ENCODE peak calls at places on chromosomes 3 and 15, in four cellular contexts. V is H1, F is K562, M is GM12878. L is an unnamed sample.

GRCh38 chr3:45009868-45010267 is 16.2 kb upstream of the CLEC3B start:
- DNase-seq in V (no peak), F (no peak), M (no peak), L (no peak)

GRCh38 chr3:160486459-160486869 is 36.9 kb upstream of the TRIM59 start:
- DNase-seq in V (no peak), F (no peak), M (no peak), L (peak; percentile 15)

GRCh38 chr3:196537319-196537984 is 22.3 kb upstream of the SMCO1 start:
- DNase-seq in V (peak; percentile 83), F (peak; percentile 38), M (no peak), L (no peak)

GRCh38 chr3:66427951-66428350 is 72.9 kb downstream of the LRIG1 start:
- DNase-seq in V (no peak), F (no peak), M (no peak), L (no peak)

GRCh38 chr15:51499379-51499976 is 123.1 kb downstream of the DMXL2 start:
- DNase-seq in V (no peak), F (peak; percentile 22), M (no peak), L (peak; percentile 43)

GRCh38 chr15:61275901-61276300 is 46.8 kb upstream of the RORA start:
- DNase-seq in V (no peak), F (no peak), M (no peak), L (no peak)

GRCh38 chr3:73624363-73625123 is at the start of gene PDZRN3:
- DNase-seq in V (peak; percentile 86), F (no peak), M (no peak), L (no peak)

GRCh38 chr15:49734831-49735508 is 114.1 kb downstream of the DTWD1 start:
- DNase-seq in V (no peak), F (no peak), M (no peak), L (no peak)

GRCh38 chr3:188416041-188416440 is 262.1 kb downstream of the LPP start:
- DNase-seq in V (no peak), F (no peak), M (no peak), L (no peak)

GRCh38 chr3:129552287-129553050 is 9.5 kb downstream of the H1-8 start:
- DNase-seq in V (no peak), F (no peak), M (no peak), L (no peak)

GRCh38 chr3:45794177-45794560 is 2.2 kb downstream of the SLC6A20 start:
- DNase-seq in V (no peak), F (no peak), M (no peak), L (no peak)

GRCh38 chr3:171805687-171806086 is 4.6 kb downstream of the PLD1 start:
- DNase-seq in V (no peak), F (no peak), M (no peak), L (no peak)

GRCh38 chr3:171661484-171661883 is 148.8 kb downstream of the PLD1 start:
- DNase-seq in V (no peak), F (no peak), M (no peak), L (no peak)

GRCh38 chr3:131083190-131083863 is 56.6 kb downstream of the NEK11 start:
- DNase-seq in V (no peak), F (no peak), M (no peak), L (no peak)

GRCh38 chr15:66068801-66069200 is 184.7 kb downstream of the MEGF11 start:
- DNase-seq in V (no peak), F (no peak), M (no peak), L (no peak)

GRCh38 chr15:38563723-38564519 is 693 bp downstream of the RASGRP1 start:
- DNase-seq in V (peak; percentile 90), F (peak; percentile 78), M (no peak), L (no peak)

GRCh38 chr15:40340038-40340739 is 550 bp downstream of the CCDC9B start:
- DNase-seq in V (peak; percentile 56), F (no peak), M (no peak), L (no peak)

GRCh38 chr3:195187609-195188529 is 83.1 kb downstream of the XXYLT1 start:
- DNase-seq in V (no peak), F (no peak), M (no peak), L (no peak)

GRCh38 chr3:186772281-186772885 is 11.0 kb upstream of the EIF4A2 start:
- DNase-seq in V (no peak), F (no peak), M (no peak), L (no peak)

GRCh38 chr3:101574388-101575156 is 592 bp downstream of the PCNP start:
- DNase-seq in V (peak; percentile 73), F (no peak), M (peak; percentile 2), L (peak; percentile 35)

GRCh38 chr15:63038926-63039673 is 3.4 kb upstream of the TPM1 start:
- DNase-seq in V (no peak), F (no peak), M (no peak), L (no peak)

GRCh38 chr3:185756477-185756876 is 68.4 kb downstream of the IGF2BP2 start:
- DNase-seq in V (no peak), F (no peak), M (no peak), L (no peak)

GRCh38 chr3:50341537-50341936 is 901 bp upstream of the RASSF1 start:
- DNase-seq in V (no peak), F (no peak), M (no peak), L (no peak)

GRCh38 chr15:96720251-96720650 is 389.8 kb downstream of the NR2F2 start:
- DNase-seq in V (no peak), F (no peak), M (no peak), L (no peak)

GRCh38 chr3:128052831-128053419 is 688 bp downstream of the SEC61A1 start:
- DNase-seq in V (no peak), F (no peak), M (no peak), L (peak; percentile 46)

GRCh38 chr3:141539441-141540187 is 52.8 kb downstream of the RASA2 start:
- DNase-seq in V (no peak), F (no peak), M (no peak), L (no peak)

GRCh38 chr3:79515072-79515471 is 252.7 kb downstream of the ROBO1 start:
- DNase-seq in V (no peak), F (no peak), M (no peak), L (no peak)

GRCh38 chr3:13164893-13165492 is 91.8 kb upstream of the IQSEC1 start:
- DNase-seq in V (no peak), F (no peak), M (no peak), L (no peak)
- TF ChIP-seq HDAC6 in V (no peak), F (no peak), M (no peak), L (no peak)

DNA sequence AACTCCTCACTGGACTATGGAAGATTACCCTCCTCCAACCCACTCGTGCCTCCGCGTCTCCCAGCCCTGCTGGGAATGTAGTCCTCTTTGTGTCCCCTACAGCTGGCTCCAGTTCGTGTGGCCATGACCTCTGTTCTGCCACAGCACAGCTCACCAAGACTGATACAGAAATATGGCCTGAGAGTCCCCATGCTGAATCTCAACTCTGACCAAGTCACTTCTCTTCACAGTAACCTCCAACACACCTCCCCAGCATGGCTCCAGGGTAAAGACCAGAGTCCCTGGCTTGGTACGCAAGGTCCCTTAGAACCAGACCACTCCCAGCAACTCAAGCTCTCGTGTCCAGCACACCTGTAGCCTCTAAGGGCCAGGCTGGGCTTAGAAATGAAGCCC is 2.3 kb upstream of the COL7A1 start:
- DNase-seq in V (no peak), F (no peak), M (no peak), L (no peak)
- TF ChIP-seq POLR2A in V (no peak), F (peak; percentile 40), M (no peak), L (no peak)

DNA sequence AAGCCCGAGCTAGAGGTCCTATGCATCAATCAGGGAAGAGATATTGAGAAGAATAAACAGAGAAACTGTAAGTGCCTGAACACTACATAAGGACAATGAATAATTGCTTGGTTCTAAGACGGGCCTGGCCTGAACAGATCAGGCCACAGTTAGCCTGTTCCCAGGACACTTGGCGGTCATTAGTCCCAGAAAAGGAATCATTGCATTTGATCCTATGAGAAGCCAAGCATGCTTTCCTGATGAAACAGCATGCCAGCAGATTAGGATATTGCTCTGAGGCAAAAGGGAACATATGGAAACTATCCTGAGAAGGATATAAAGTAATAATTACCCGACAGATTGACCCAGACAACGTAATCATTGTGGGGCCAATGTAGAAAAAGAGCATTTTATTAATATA is 51.9 kb downstream of the STRIT1 start:
- DNase-seq in V (no peak), F (no peak), M (no peak), L (no peak)
- TF ChIP-seq HDAC6 in V (no peak), F (no peak), M (no peak), L (no peak)

GRCh38 chr3:10303785-10304184 is 11.0 kb upstream of the GHRL start:
- DNase-seq in V (no peak), F (no peak), M (no peak), L (no peak)

GRCh38 chr3:10303105-10303504 is 10.4 kb upstream of the GHRL start:
- DNase-seq in V (no peak), F (no peak), M (no peak), L (no peak)

GRCh38 chr3:10299175-10299574 is 6.4 kb upstream of the GHRL start:
- DNase-seq in V (no peak), F (no peak), M (no peak), L (no peak)

GRCh38 chr3:10300087-10300486 is 7.3 kb upstream of the GHRL start:
- DNase-seq in V (no peak), F (no peak), M (no peak), L (no peak)

DNA sequence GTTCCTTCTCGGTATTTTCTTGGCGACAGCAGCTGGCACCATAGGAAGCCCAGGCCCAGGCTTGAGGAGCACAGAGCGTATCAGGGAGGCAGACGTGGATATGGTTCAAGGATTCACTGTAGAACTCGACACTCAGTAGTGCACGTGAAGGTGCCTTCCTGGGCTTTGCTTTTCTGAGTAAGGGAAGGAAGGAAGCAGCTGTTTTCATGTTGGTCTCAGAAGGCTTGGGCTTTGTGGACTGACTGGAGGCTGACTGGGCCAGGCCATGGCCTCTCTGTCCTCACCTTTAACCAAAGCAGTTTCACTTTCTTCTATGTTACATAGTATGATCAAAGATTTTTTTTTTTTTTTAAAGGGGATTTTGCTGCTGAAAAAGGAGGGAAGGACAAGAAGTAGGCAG is 6.9 kb upstream of the GHRL start:
- DNase-seq in V (no peak), F (no peak), M (no peak), L (no peak)
- TF ChIP-seq POLR2A in V (no peak), F (peak; percentile 26), M (no peak), L (no peak)

GRCh38 chr3:23203651-23204111 is 554 bp downstream of the UBE2E2 start:
- DNase-seq in V (peak; percentile 60), F (no peak), M (no peak), L (no peak)
- TF ChIP-seq HDAC6 in V (no peak), F (no peak), M (no peak), L (no peak)

GRCh38 chr3:143221446-143221845 is 101.9 kb downstream of the CHST2 start:
- DNase-seq in V (no peak), F (no peak), M (no peak), L (no peak)

GRCh38 chr3:143218176-143218575 is 98.6 kb downstream of the CHST2 start:
- DNase-seq in V (no peak), F (no peak), M (no peak), L (no peak)

GRCh38 chr3:143222981-143223380 is 103.4 kb downstream of the CHST2 start:
- DNase-seq in V (no peak), F (no peak), M (no peak), L (no peak)

GRCh38 chr3:143222505-143222904 is 102.9 kb downstream of the CHST2 start:
- DNase-seq in V (no peak), F (peak; percentile 23), M (no peak), L (no peak)

DNA sequence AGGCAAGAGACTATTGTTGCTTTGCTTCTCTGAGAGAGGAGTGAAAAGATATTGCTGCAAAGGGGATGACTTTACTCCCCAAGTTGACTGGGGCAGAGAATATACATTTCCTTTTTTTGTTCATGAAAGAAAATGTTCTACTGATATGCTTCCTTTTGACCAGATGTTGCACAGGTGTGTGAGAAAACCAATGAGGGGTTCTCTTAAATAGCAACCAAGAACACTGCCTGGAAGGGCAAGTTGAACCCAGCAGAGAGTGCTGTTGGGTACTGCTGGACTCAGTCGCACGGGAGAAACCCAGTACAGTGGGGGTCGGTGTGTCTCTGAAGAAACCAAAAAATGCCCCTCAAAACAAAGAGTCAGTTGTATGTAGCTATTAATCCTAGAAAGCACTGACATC is 101.2 kb downstream of the CHST2 start:
- DNase-seq in V (no peak), F (no peak), M (no peak), L (no peak)
- TF ChIP-seq POLR2A in V (no peak), F (no peak), M (no peak), L (no peak)

L was measured in HepG2.